ENCODE peak calls at places on chromosomes 6 and 20, in six cellular contexts. R, Q, F, V, G and O are unnamed samples.

GRCh38 chr20:56630506-56631317 is 1.6 kb downstream of the TFAP2C start:
- DNase-seq in R (peak), Q (no peak), F (no peak), V (no peak), G (peak), O (no peak)

GRCh38 chr20:18506744-18507143 is 996 bp upstream of the SEC23B start:
- DNase-seq in R (no peak), Q (peak), F (no peak), V (no peak), G (no peak), O (no peak)

GRCh38 chr20:33008336-33009213 is 1.1 kb downstream of the BPIFB2 start:
- DNase-seq in R (no peak), Q (no peak), F (peak), V (no peak), G (no peak), O (no peak)

GRCh38 chr6:109034439-109035041 is 60.1 kb downstream of the SESN1 start:
- DNase-seq in R (no peak), Q (no peak), F (no peak), V (no peak), G (no peak), O (no peak)

GRCh38 chr6:35049885-35050284 is 91.3 kb downstream of the TCP11 start:
- DNase-seq in R (peak), Q (peak), F (no peak), V (no peak), G (no peak), O (no peak)

GRCh38 chr6:166365221-166365620 is 17.5 kb downstream of the MPC1 start:
- DNase-seq in R (no peak), Q (no peak), F (no peak), V (no peak), G (no peak), O (no peak)

GRCh38 chr20:4406627-4407026 is 315.1 kb upstream of the PRND start:
- DNase-seq in R (no peak), Q (peak), F (no peak), V (no peak), G (no peak), O (no peak)

GRCh38 chr6:161137839-161138544 is 135.9 kb downstream of the AGPAT4 start:
- DNase-seq in R (no peak), Q (no peak), F (no peak), V (no peak), G (no peak), O (no peak)

GRCh38 chr6:20610636-20611200 is 76.5 kb downstream of the CDKAL1 start:
- DNase-seq in R (no peak), Q (no peak), F (no peak), V (no peak), G (no peak), O (no peak)

GRCh38 chr20:47274449-47275108 is 81.9 kb downstream of the ZMYND8 start:
- DNase-seq in R (no peak), Q (peak), F (peak), V (peak), G (no peak), O (peak)

GRCh38 chr6:123515715-123516114 is 121.0 kb downstream of the TRDN start:
- DNase-seq in R (no peak), Q (no peak), F (no peak), V (no peak), G (no peak), O (no peak)

GRCh38 chr20:38674178-38675133 is 49.8 kb upstream of the SLC32A1 start:
- DNase-seq in R (peak), Q (peak), F (no peak), V (no peak), G (peak), O (no peak)

GRCh38 chr6:131789219-131789618 is 18.6 kb upstream of the ENPP1 start:
- DNase-seq in R (no peak), Q (no peak), F (no peak), V (no peak), G (no peak), O (no peak)

GRCh38 chr6:26249959-26250805 is 114.8 kb upstream of the BTN3A2 start:
- DNase-seq in R (peak), Q (peak), F (peak), V (no peak), G (peak), O (peak)

GRCh38 chr6:156645106-156645505 is 132.1 kb upstream of the ARID1B start:
- DNase-seq in R (no peak), Q (no peak), F (no peak), V (no peak), G (no peak), O (no peak)

GRCh38 chr6:13908955-13909381 is 15.8 kb upstream of the RNF182 start:
- DNase-seq in R (peak), Q (peak), F (peak), V (peak), G (no peak), O (peak)

GRCh38 chr6:107786709-107787588 is 37.2 kb downstream of the SCML4 start:
- DNase-seq in R (no peak), Q (no peak), F (no peak), V (no peak), G (peak), O (peak)

GRCh38 chr6:28673800-28674671 is 148.4 kb downstream of the GPX5 start:
- DNase-seq in R (peak), Q (no peak), F (peak), V (peak), G (peak), O (peak)

GRCh38 chr6:161186173-161186769 is 87.6 kb downstream of the AGPAT4 start:
- DNase-seq in R (no peak), Q (no peak), F (no peak), V (peak), G (no peak), O (no peak)

GRCh38 chr6:13239530-13240455 is 88.5 kb downstream of the TBC1D7 start:
- DNase-seq in R (no peak), Q (no peak), F (no peak), V (no peak), G (no peak), O (no peak)

GRCh38 chr20:5100684-5101347 is 18.9 kb downstream of the PCNA start:
- DNase-seq in R (peak), Q (peak), F (peak), V (peak), G (peak), O (no peak)

GRCh38 chr20:5919634-5920544 is 30.4 kb downstream of the TRMT6 start:
- DNase-seq in R (no peak), Q (no peak), F (no peak), V (no peak), G (no peak), O (no peak)

GRCh38 chr20:38883081-38883980 is 42.9 kb upstream of the FAM83D start:
- DNase-seq in R (peak), Q (no peak), F (no peak), V (no peak), G (no peak), O (no peak)

GRCh38 chr6:124688369-124688768 is 273.9 kb upstream of the RNF217 start:
- DNase-seq in R (no peak), Q (no peak), F (no peak), V (no peak), G (no peak), O (no peak)

GRCh38 chr20:35008411-35009342 is 53.0 kb downstream of the MYH7B start:
- DNase-seq in R (no peak), Q (no peak), F (no peak), V (no peak), G (no peak), O (no peak)

GRCh38 chr20:63911171-63911570 is 16.2 kb downstream of the DNAJC5 start:
- DNase-seq in R (no peak), Q (no peak), F (no peak), V (no peak), G (no peak), O (no peak)

GRCh38 chr20:35135867-35136586 is 11.1 kb downstream of the EDEM2 start:
- DNase-seq in R (no peak), Q (peak), F (no peak), V (no peak), G (no peak), O (no peak)

GRCh38 chr6:137637161-137637560 is 143.0 kb upstream of the OLIG3 start:
- DNase-seq in R (no peak), Q (no peak), F (peak), V (no peak), G (no peak), O (no peak)

GRCh38 chr6:13573669-13574110 is 711 bp upstream of the SIRT5 start:
- DNase-seq in R (no peak), Q (peak), F (peak), V (peak), G (no peak), O (no peak)

GRCh38 chr6:113860165-113860955 is 3.2 kb downstream of the MARCKS start:
- DNase-seq in R (peak), Q (no peak), F (peak), V (no peak), G (no peak), O (no peak)

GRCh38 chr20:9166153-9166780 is 97.4 kb downstream of the PLCB4 start:
- DNase-seq in R (no peak), Q (no peak), F (no peak), V (peak), G (no peak), O (no peak)

GRCh38 chr6:159110013-159110412 is 59.2 kb upstream of the FNDC1 start:
- DNase-seq in R (peak), Q (peak), F (peak), V (peak), G (peak), O (no peak)

GRCh38 chr6:147459772-147460171 is 48.7 kb upstream of the SAMD5 start:
- DNase-seq in R (no peak), Q (no peak), F (no peak), V (no peak), G (no peak), O (no peak)
- TF ChIP-seq CHD2 in R (no peak), Q (no peak), F (no peak), V (no peak), G (no peak), O (no peak)

GRCh38 chr6:11608600-11609323 is 71.2 kb downstream of the TMEM170B start:
- DNase-seq in R (no peak), Q (no peak), F (no peak), V (no peak), G (no peak), O (no peak)
- TF ChIP-seq CHD2 in R (no peak), Q (no peak), F (no peak), V (no peak), G (no peak), O (no peak)

GRCh38 chr20:21704408-21705385 is 767 bp upstream of the PAX1 start:
- DNase-seq in R (no peak), Q (no peak), F (no peak), V (no peak), G (no peak), O (no peak)

GRCh38 chr20:21702001-21702400 is 3.5 kb upstream of the PAX1 start:
- DNase-seq in R (no peak), Q (no peak), F (no peak), V (no peak), G (no peak), O (no peak)

GRCh38 chr20:21703740-21704407 is 1.6 kb upstream of the PAX1 start:
- DNase-seq in R (no peak), Q (no peak), F (no peak), V (no peak), G (no peak), O (no peak)

GRCh38 chr20:21701171-21701876 is 4.1 kb upstream of the PAX1 start:
- DNase-seq in R (no peak), Q (no peak), F (no peak), V (no peak), G (peak), O (no peak)

GRCh38 chr20:21702553-21703467 is 2.7 kb upstream of the PAX1 start:
- DNase-seq in R (peak), Q (peak), F (peak), V (peak), G (peak), O (no peak)
- TF ChIP-seq CHD2 in R (no peak), Q (no peak), F (no peak), V (no peak), G (no peak), O (no peak)

DNA sequence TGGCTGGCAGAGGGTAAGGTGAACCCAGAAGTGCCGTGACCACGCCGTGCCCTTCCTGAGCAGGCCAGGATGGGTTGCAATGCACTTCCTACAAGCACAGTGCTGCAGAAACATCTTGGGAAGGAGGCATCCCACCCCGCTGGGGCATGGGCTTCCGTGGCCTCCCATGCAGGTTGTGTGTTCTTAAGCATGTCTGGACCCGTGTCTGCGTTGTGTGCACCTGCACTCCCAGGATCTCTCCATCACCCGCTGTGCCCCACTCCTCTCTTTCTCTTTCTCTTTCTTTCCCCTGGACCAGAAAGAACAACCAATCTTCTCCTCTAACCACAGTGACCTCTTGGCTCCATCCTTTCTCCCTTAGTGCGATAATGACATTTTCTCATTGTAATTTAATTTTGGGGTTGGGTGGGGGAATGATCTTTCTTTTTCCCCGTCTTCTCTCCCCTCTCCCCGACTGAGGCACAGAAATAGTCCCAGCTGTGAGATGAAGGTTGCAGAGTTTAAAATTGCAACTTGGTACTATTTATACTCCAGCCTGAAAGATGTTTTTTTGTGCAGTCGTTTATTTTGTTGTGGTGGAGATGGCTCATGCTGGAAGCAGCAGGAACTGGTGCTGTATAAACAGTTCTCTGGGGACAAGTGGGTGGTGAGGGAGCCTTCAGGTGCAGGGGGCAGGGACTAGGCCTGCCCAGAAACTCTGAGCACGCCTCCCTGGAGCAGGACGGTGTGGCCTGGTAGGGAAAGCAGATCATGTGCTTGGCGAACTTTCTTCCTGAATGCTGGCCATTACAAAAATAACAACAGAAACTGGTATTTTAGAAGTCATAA is 20.5 kb downstream of the BCAS4 start:
- DNase-seq in R (no peak), Q (no peak), F (no peak), V (no peak), G (no peak), O (peak)
- TF ChIP-seq CHD2 in R (no peak), Q (no peak), F (no peak), V (no peak), G (no peak), O (no peak)

DNA sequence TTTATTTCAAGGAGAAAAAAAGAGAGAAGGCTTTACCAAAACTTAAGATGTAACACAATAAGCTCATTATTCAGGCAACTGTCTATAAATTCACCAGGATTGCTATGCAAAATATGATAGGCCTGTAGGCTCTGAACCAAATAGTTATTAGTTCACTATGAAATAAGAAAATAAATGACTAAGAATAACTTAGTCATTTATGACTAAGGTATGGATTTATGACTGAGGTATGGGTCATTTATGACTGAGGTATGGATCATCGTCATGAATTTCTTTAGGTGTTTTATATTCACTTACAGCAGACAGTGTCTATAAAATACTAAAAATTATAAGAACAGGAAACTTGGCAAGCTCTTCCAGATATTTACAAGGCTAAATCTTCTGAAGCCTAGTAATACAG is 52.1 kb upstream of the SNX9 start:
- DNase-seq in R (no peak), Q (no peak), F (no peak), V (no peak), G (no peak), O (no peak)
- TF ChIP-seq CHD2 in R (no peak), Q (no peak), F (no peak), V (no peak), G (no peak), O (no peak)